ENCODE peak calls at places on chromosomes 1 and 21, in eight cellular contexts. One of them, this sample, is unnamed.

GRCh38 chr1:73593379-73593778 is 604.6 kb downstream of the LRRIQ3 start:
- DNase-seq in ovary: no peak
- DNase-seq in glutamatergic neuron: no peak
- DNase-seq in CD8-positive, alpha-beta T cell: no peak
- DNase-seq in RWPE1: peak
- DNase-seq in AG10803: peak
- DNase-seq in esophagus muscularis mucosa: no peak
- DNase-seq in astrocyte of the spinal cord: peak
- DNase-seq in this sample: no peak

GRCh38 chr1:41557751-41558455 is 73.4 kb upstream of the EDN2 start:
- DNase-seq in ovary: no peak
- DNase-seq in glutamatergic neuron: no peak
- DNase-seq in CD8-positive, alpha-beta T cell: no peak
- DNase-seq in RWPE1: no peak
- DNase-seq in AG10803: no peak
- DNase-seq in esophagus muscularis mucosa: no peak
- DNase-seq in astrocyte of the spinal cord: no peak
- DNase-seq in this sample: no peak

GRCh38 chr1:8077120-8077573 is 51.0 kb upstream of the ERRFI1 start:
- DNase-seq in ovary: peak
- DNase-seq in glutamatergic neuron: no peak
- DNase-seq in CD8-positive, alpha-beta T cell: no peak
- DNase-seq in RWPE1: peak
- DNase-seq in AG10803: peak
- DNase-seq in esophagus muscularis mucosa: no peak
- DNase-seq in astrocyte of the spinal cord: peak
- DNase-seq in this sample: no peak

GRCh38 chr1:16094453-16095158 is 21.2 kb upstream of the FAM131C start:
- DNase-seq in ovary: peak
- DNase-seq in glutamatergic neuron: no peak
- DNase-seq in CD8-positive, alpha-beta T cell: no peak
- DNase-seq in RWPE1: no peak
- DNase-seq in AG10803: no peak
- DNase-seq in esophagus muscularis mucosa: no peak
- DNase-seq in astrocyte of the spinal cord: no peak
- DNase-seq in this sample: no peak

GRCh38 chr21:43282358-43283120 is 113.7 kb downstream of the CRYAA start:
- DNase-seq in ovary: peak
- DNase-seq in glutamatergic neuron: no peak
- DNase-seq in CD8-positive, alpha-beta T cell: no peak
- DNase-seq in RWPE1: no peak
- DNase-seq in AG10803: no peak
- DNase-seq in esophagus muscularis mucosa: no peak
- DNase-seq in astrocyte of the spinal cord: no peak
- DNase-seq in this sample: no peak

GRCh38 chr1:232575524-232576040 is 54.4 kb downstream of the SIPA1L2 start:
- DNase-seq in ovary: no peak
- DNase-seq in glutamatergic neuron: no peak
- DNase-seq in CD8-positive, alpha-beta T cell: no peak
- DNase-seq in RWPE1: no peak
- DNase-seq in AG10803: no peak
- DNase-seq in esophagus muscularis mucosa: no peak
- DNase-seq in astrocyte of the spinal cord: peak
- DNase-seq in this sample: no peak

GRCh38 chr21:39645331-39645730 is 32.6 kb downstream of the B3GALT5 start:
- DNase-seq in ovary: no peak
- DNase-seq in glutamatergic neuron: no peak
- DNase-seq in CD8-positive, alpha-beta T cell: no peak
- DNase-seq in RWPE1: no peak
- DNase-seq in AG10803: no peak
- DNase-seq in esophagus muscularis mucosa: peak
- DNase-seq in astrocyte of the spinal cord: no peak
- DNase-seq in this sample: no peak

GRCh38 chr1:24905355-24905978 is 24.6 kb downstream of the RUNX3 start:
- DNase-seq in ovary: peak
- DNase-seq in glutamatergic neuron: no peak
- DNase-seq in CD8-positive, alpha-beta T cell: no peak
- DNase-seq in RWPE1: no peak
- DNase-seq in AG10803: no peak
- DNase-seq in esophagus muscularis mucosa: no peak
- DNase-seq in astrocyte of the spinal cord: no peak
- DNase-seq in this sample: peak

GRCh38 chr21:14120091-14120734 is 90.5 kb downstream of the LIPI start:
- DNase-seq in ovary: no peak
- DNase-seq in glutamatergic neuron: peak
- DNase-seq in CD8-positive, alpha-beta T cell: no peak
- DNase-seq in RWPE1: peak
- DNase-seq in AG10803: peak
- DNase-seq in esophagus muscularis mucosa: no peak
- DNase-seq in astrocyte of the spinal cord: no peak
- DNase-seq in this sample: peak

GRCh38 chr21:37914211-37914900 is 1.9 kb downstream of the KCNJ6 start:
- DNase-seq in ovary: no peak
- DNase-seq in glutamatergic neuron: peak
- DNase-seq in CD8-positive, alpha-beta T cell: no peak
- DNase-seq in RWPE1: peak
- DNase-seq in AG10803: peak
- DNase-seq in esophagus muscularis mucosa: no peak
- DNase-seq in astrocyte of the spinal cord: peak
- DNase-seq in this sample: no peak

GRCh38 chr1:110689868-110690267 is 15.1 kb upstream of the KCNA3 start:
- DNase-seq in ovary: no peak
- DNase-seq in glutamatergic neuron: no peak
- DNase-seq in CD8-positive, alpha-beta T cell: no peak
- DNase-seq in RWPE1: no peak
- DNase-seq in AG10803: no peak
- DNase-seq in esophagus muscularis mucosa: no peak
- DNase-seq in astrocyte of the spinal cord: no peak
- DNase-seq in this sample: no peak

GRCh38 chr1:21350132-21350885 is 60.0 kb upstream of the ECE1 start:
- DNase-seq in ovary: no peak
- DNase-seq in glutamatergic neuron: no peak
- DNase-seq in CD8-positive, alpha-beta T cell: no peak
- DNase-seq in RWPE1: no peak
- DNase-seq in AG10803: no peak
- DNase-seq in esophagus muscularis mucosa: no peak
- DNase-seq in astrocyte of the spinal cord: no peak
- DNase-seq in this sample: no peak

GRCh38 chr1:162361349-162361748 is 15.3 kb downstream of the SPATA46 start:
- DNase-seq in ovary: no peak
- DNase-seq in glutamatergic neuron: no peak
- DNase-seq in CD8-positive, alpha-beta T cell: no peak
- DNase-seq in RWPE1: no peak
- DNase-seq in AG10803: no peak
- DNase-seq in esophagus muscularis mucosa: no peak
- DNase-seq in astrocyte of the spinal cord: no peak
- DNase-seq in this sample: no peak

GRCh38 chr1:17849216-17849615 is 94.1 kb downstream of the ACTL8 start:
- DNase-seq in ovary: no peak
- DNase-seq in glutamatergic neuron: no peak
- DNase-seq in CD8-positive, alpha-beta T cell: no peak
- DNase-seq in RWPE1: no peak
- DNase-seq in AG10803: peak
- DNase-seq in esophagus muscularis mucosa: no peak
- DNase-seq in astrocyte of the spinal cord: no peak
- DNase-seq in this sample: no peak
- TF ChIP-seq CTCF in ovary: no peak
- TF ChIP-seq CTCF in glutamatergic neuron: no peak
- TF ChIP-seq CTCF in CD8-positive, alpha-beta T cell: no peak
- TF ChIP-seq CTCF in RWPE1: no peak
- TF ChIP-seq CTCF in AG10803: peak
- TF ChIP-seq CTCF in esophagus muscularis mucosa: no peak
- TF ChIP-seq CTCF in astrocyte of the spinal cord: peak
- TF ChIP-seq CTCF in this sample: no peak

GRCh38 chr1:227942716-227943261 is 4.9 kb downstream of the WNT9A start:
- DNase-seq in ovary: no peak
- DNase-seq in glutamatergic neuron: peak
- DNase-seq in CD8-positive, alpha-beta T cell: no peak
- DNase-seq in RWPE1: no peak
- DNase-seq in AG10803: no peak
- DNase-seq in esophagus muscularis mucosa: no peak
- DNase-seq in astrocyte of the spinal cord: no peak
- DNase-seq in this sample: peak

GRCh38 chr1:227942021-227942715 is 5.6 kb downstream of the WNT9A start:
- DNase-seq in ovary: no peak
- DNase-seq in glutamatergic neuron: peak
- DNase-seq in CD8-positive, alpha-beta T cell: no peak
- DNase-seq in RWPE1: no peak
- DNase-seq in AG10803: no peak
- DNase-seq in esophagus muscularis mucosa: no peak
- DNase-seq in astrocyte of the spinal cord: no peak
- DNase-seq in this sample: peak

GRCh38 chr1:227939791-227940771 is 7.7 kb downstream of the WNT9A start:
- DNase-seq in ovary: peak
- DNase-seq in glutamatergic neuron: peak
- DNase-seq in CD8-positive, alpha-beta T cell: no peak
- DNase-seq in RWPE1: no peak
- DNase-seq in AG10803: no peak
- DNase-seq in esophagus muscularis mucosa: no peak
- DNase-seq in astrocyte of the spinal cord: no peak
- DNase-seq in this sample: peak

GRCh38 chr1:227940791-227941241 is 6.9 kb downstream of the WNT9A start:
- DNase-seq in ovary: no peak
- DNase-seq in glutamatergic neuron: peak
- DNase-seq in CD8-positive, alpha-beta T cell: no peak
- DNase-seq in RWPE1: no peak
- DNase-seq in AG10803: no peak
- DNase-seq in esophagus muscularis mucosa: no peak
- DNase-seq in astrocyte of the spinal cord: no peak
- DNase-seq in this sample: peak

GRCh38 chr1:227941509-227942020 is 6.2 kb downstream of the WNT9A start:
- DNase-seq in ovary: no peak
- DNase-seq in glutamatergic neuron: peak
- DNase-seq in CD8-positive, alpha-beta T cell: no peak
- DNase-seq in RWPE1: no peak
- DNase-seq in AG10803: no peak
- DNase-seq in esophagus muscularis mucosa: no peak
- DNase-seq in astrocyte of the spinal cord: no peak
- DNase-seq in this sample: no peak
- TF ChIP-seq CTCF in ovary: no peak
- TF ChIP-seq CTCF in glutamatergic neuron: no peak
- TF ChIP-seq CTCF in CD8-positive, alpha-beta T cell: no peak
- TF ChIP-seq CTCF in RWPE1: no peak
- TF ChIP-seq CTCF in AG10803: no peak
- TF ChIP-seq CTCF in esophagus muscularis mucosa: no peak
- TF ChIP-seq CTCF in astrocyte of the spinal cord: no peak
- TF ChIP-seq CTCF in this sample: no peak

DNA sequence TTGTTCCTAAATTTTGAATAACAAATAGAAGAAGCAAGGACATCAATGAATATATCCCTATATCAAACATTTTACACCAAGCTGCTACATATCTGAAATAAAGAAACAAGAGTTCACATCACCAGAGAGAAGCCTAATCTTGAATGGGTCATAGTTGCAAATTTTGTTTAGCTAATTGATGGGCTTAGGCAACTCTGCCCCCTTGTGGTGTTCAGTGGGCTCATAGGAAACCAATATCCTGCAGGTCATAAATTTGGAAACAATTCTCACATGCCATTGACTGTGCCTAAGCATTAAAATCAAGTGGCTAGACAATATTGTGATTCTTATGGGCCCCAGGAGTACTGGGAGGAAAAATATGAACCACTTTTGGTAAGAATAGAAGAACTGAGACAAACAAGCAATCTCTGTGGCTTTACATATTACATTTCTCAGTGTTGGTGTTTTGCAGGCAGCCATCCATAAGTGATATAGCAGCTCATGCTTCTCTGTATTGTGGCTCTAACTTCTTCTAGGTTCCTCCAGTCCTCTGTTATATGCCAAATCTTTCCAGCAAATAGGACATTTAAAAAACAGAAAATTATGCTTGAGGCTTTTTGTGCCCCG is 1262.8 kb upstream of the PRMT6 start:
- DNase-seq in ovary: peak
- DNase-seq in glutamatergic neuron: peak
- DNase-seq in CD8-positive, alpha-beta T cell: no peak
- DNase-seq in RWPE1: peak
- DNase-seq in AG10803: no peak
- DNase-seq in esophagus muscularis mucosa: no peak
- DNase-seq in astrocyte of the spinal cord: peak
- DNase-seq in this sample: no peak
- TF ChIP-seq CTCF in ovary: peak
- TF ChIP-seq CTCF in glutamatergic neuron: peak
- TF ChIP-seq CTCF in CD8-positive, alpha-beta T cell: no peak
- TF ChIP-seq CTCF in RWPE1: peak
- TF ChIP-seq CTCF in AG10803: peak
- TF ChIP-seq CTCF in esophagus muscularis mucosa: peak
- TF ChIP-seq CTCF in astrocyte of the spinal cord: peak
- TF ChIP-seq CTCF in this sample: no peak

GRCh38 chr1:26981146-26981846 is 12.2 kb upstream of the TRNP1 start:
- DNase-seq in ovary: no peak
- DNase-seq in glutamatergic neuron: no peak
- DNase-seq in CD8-positive, alpha-beta T cell: no peak
- DNase-seq in RWPE1: no peak
- DNase-seq in AG10803: no peak
- DNase-seq in esophagus muscularis mucosa: no peak
- DNase-seq in astrocyte of the spinal cord: no peak
- DNase-seq in this sample: no peak

GRCh38 chr1:26986658-26987057 is 6.8 kb upstream of the TRNP1 start:
- DNase-seq in ovary: no peak
- DNase-seq in glutamatergic neuron: no peak
- DNase-seq in CD8-positive, alpha-beta T cell: no peak
- DNase-seq in RWPE1: no peak
- DNase-seq in AG10803: no peak
- DNase-seq in esophagus muscularis mucosa: no peak
- DNase-seq in astrocyte of the spinal cord: no peak
- DNase-seq in this sample: no peak

GRCh38 chr1:26984291-26984690 is 9.2 kb upstream of the TRNP1 start:
- DNase-seq in ovary: no peak
- DNase-seq in glutamatergic neuron: no peak
- DNase-seq in CD8-positive, alpha-beta T cell: no peak
- DNase-seq in RWPE1: no peak
- DNase-seq in AG10803: no peak
- DNase-seq in esophagus muscularis mucosa: no peak
- DNase-seq in astrocyte of the spinal cord: no peak
- DNase-seq in this sample: no peak

GRCh38 chr1:26978893-26979292 is 14.6 kb upstream of the TRNP1 start:
- DNase-seq in ovary: no peak
- DNase-seq in glutamatergic neuron: no peak
- DNase-seq in CD8-positive, alpha-beta T cell: no peak
- DNase-seq in RWPE1: no peak
- DNase-seq in AG10803: no peak
- DNase-seq in esophagus muscularis mucosa: no peak
- DNase-seq in astrocyte of the spinal cord: no peak
- DNase-seq in this sample: no peak

DNA sequence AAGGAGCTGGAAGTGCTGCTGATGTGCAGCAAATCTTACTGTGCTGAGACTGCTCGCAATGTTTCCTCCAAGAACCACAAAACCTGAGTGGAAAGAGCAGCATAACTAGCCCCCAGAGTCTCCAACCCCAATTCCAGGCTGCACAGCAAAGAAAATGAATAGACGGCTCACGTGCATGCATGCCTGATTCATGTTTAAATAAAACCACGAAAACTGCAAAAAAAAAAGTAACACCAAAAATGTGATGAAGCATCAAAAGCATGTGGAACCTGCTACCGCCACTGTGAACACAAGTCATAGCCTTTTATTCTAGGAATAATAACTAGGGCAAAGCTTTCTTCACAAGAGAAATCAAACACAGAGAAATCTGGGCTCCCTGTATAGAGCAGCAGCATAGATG is 9.6 kb upstream of the TRNP1 start:
- DNase-seq in ovary: no peak
- DNase-seq in glutamatergic neuron: no peak
- DNase-seq in CD8-positive, alpha-beta T cell: no peak
- DNase-seq in RWPE1: no peak
- DNase-seq in AG10803: no peak
- DNase-seq in esophagus muscularis mucosa: no peak
- DNase-seq in astrocyte of the spinal cord: no peak
- DNase-seq in this sample: no peak
- TF ChIP-seq CTCF in ovary: no peak
- TF ChIP-seq CTCF in glutamatergic neuron: no peak
- TF ChIP-seq CTCF in CD8-positive, alpha-beta T cell: no peak
- TF ChIP-seq CTCF in RWPE1: no peak
- TF ChIP-seq CTCF in AG10803: no peak
- TF ChIP-seq CTCF in esophagus muscularis mucosa: no peak
- TF ChIP-seq CTCF in astrocyte of the spinal cord: no peak
- TF ChIP-seq CTCF in this sample: no peak